ENCODE peak calls at places on chromosome 16, in six cellular contexts. One of them, this sample, is unnamed.

GRCh38 chr16:27429981-27430441 is 28.0 kb downstream of the IL21R start:
- DNase-seq in pancreas: no peak
- DNase-seq in endothelial cell: peak
- DNase-seq in CD8-positive, alpha-beta T cell: no peak
- DNase-seq in heart left ventricle: no peak
- DNase-seq in Calu3: no peak
- DNase-seq in this sample: no peak

GRCh38 chr16:51881731-51882130 is 665.2 kb downstream of the TOX3 start:
- DNase-seq in pancreas: no peak
- DNase-seq in endothelial cell: no peak
- DNase-seq in CD8-positive, alpha-beta T cell: no peak
- DNase-seq in heart left ventricle: no peak
- DNase-seq in Calu3: no peak
- DNase-seq in this sample: no peak

GRCh38 chr16:56370836-56371235 is 54.5 kb downstream of the AMFR start:
- DNase-seq in pancreas: peak
- DNase-seq in endothelial cell: no peak
- DNase-seq in CD8-positive, alpha-beta T cell: no peak
- DNase-seq in heart left ventricle: no peak
- DNase-seq in Calu3: peak
- DNase-seq in this sample: no peak

GRCh38 chr16:4272114-4272954 is 489 bp downstream of the TFAP4 start:
- DNase-seq in pancreas: peak
- DNase-seq in endothelial cell: peak
- DNase-seq in CD8-positive, alpha-beta T cell: no peak
- DNase-seq in heart left ventricle: peak
- DNase-seq in Calu3: peak
- DNase-seq in this sample: peak

GRCh38 chr16:1614226-1615102 is 2.3 kb downstream of the CRAMP1 start:
- DNase-seq in pancreas: no peak
- DNase-seq in endothelial cell: peak
- DNase-seq in CD8-positive, alpha-beta T cell: no peak
- DNase-seq in heart left ventricle: peak
- DNase-seq in Calu3: peak
- DNase-seq in this sample: peak

GRCh38 chr16:72927199-72928088 is 120.5 kb downstream of the ZFHX3 start:
- DNase-seq in pancreas: no peak
- DNase-seq in endothelial cell: no peak
- DNase-seq in CD8-positive, alpha-beta T cell: no peak
- DNase-seq in heart left ventricle: no peak
- DNase-seq in Calu3: peak
- DNase-seq in this sample: no peak

GRCh38 chr16:67260426-67261063 is 11.8 kb downstream of the SLC9A5 start:
- DNase-seq in pancreas: no peak
- DNase-seq in endothelial cell: no peak
- DNase-seq in CD8-positive, alpha-beta T cell: no peak
- DNase-seq in heart left ventricle: peak
- DNase-seq in Calu3: peak
- DNase-seq in this sample: no peak

GRCh38 chr16:54208262-54208661 is 78.3 kb downstream of the IRX3 start:
- DNase-seq in pancreas: no peak
- DNase-seq in endothelial cell: no peak
- DNase-seq in CD8-positive, alpha-beta T cell: no peak
- DNase-seq in heart left ventricle: no peak
- DNase-seq in Calu3: no peak
- DNase-seq in this sample: no peak

GRCh38 chr16:73714976-73715375 is 581.6 kb upstream of the PSMD7 start:
- DNase-seq in pancreas: no peak
- DNase-seq in endothelial cell: no peak
- DNase-seq in CD8-positive, alpha-beta T cell: no peak
- DNase-seq in heart left ventricle: no peak
- DNase-seq in Calu3: no peak
- DNase-seq in this sample: no peak

GRCh38 chr16:5007256-5007655 is 26.5 kb downstream of the NAGPA start:
- DNase-seq in pancreas: no peak
- DNase-seq in endothelial cell: no peak
- DNase-seq in CD8-positive, alpha-beta T cell: no peak
- DNase-seq in heart left ventricle: no peak
- DNase-seq in Calu3: no peak
- DNase-seq in this sample: no peak

GRCh38 chr16:74601131-74601871 is 5.6 kb downstream of the GLG1 start:
- DNase-seq in pancreas: no peak
- DNase-seq in endothelial cell: no peak
- DNase-seq in CD8-positive, alpha-beta T cell: peak
- DNase-seq in heart left ventricle: no peak
- DNase-seq in Calu3: peak
- DNase-seq in this sample: no peak

GRCh38 chr16:22219389-22220075 is 13.5 kb downstream of the EEF2K start:
- DNase-seq in pancreas: no peak
- DNase-seq in endothelial cell: no peak
- DNase-seq in CD8-positive, alpha-beta T cell: no peak
- DNase-seq in heart left ventricle: no peak
- DNase-seq in Calu3: no peak
- DNase-seq in this sample: no peak

GRCh38 chr16:3854740-3855139 is 25.8 kb downstream of the CREBBP start:
- DNase-seq in pancreas: no peak
- DNase-seq in endothelial cell: no peak
- DNase-seq in CD8-positive, alpha-beta T cell: no peak
- DNase-seq in heart left ventricle: no peak
- DNase-seq in Calu3: no peak
- DNase-seq in this sample: no peak

GRCh38 chr16:73082608-73083007 is 34.7 kb upstream of the ZFHX3 start:
- DNase-seq in pancreas: no peak
- DNase-seq in endothelial cell: no peak
- DNase-seq in CD8-positive, alpha-beta T cell: no peak
- DNase-seq in heart left ventricle: no peak
- DNase-seq in Calu3: no peak
- DNase-seq in this sample: no peak

GRCh38 chr16:19715566-19715965 is 2.5 kb downstream of the KNOP1 start:
- DNase-seq in pancreas: no peak
- DNase-seq in endothelial cell: no peak
- DNase-seq in CD8-positive, alpha-beta T cell: no peak
- DNase-seq in heart left ventricle: no peak
- DNase-seq in Calu3: no peak
- DNase-seq in this sample: no peak

GRCh38 chr16:48498761-48499600 is 111.0 kb downstream of the N4BP1 start:
- DNase-seq in pancreas: peak
- DNase-seq in endothelial cell: no peak
- DNase-seq in CD8-positive, alpha-beta T cell: no peak
- DNase-seq in heart left ventricle: peak
- DNase-seq in Calu3: peak
- DNase-seq in this sample: no peak

GRCh38 chr16:8919089-8919933 is 37.2 kb downstream of the LITAFD start:
- DNase-seq in pancreas: no peak
- DNase-seq in endothelial cell: no peak
- DNase-seq in CD8-positive, alpha-beta T cell: no peak
- DNase-seq in heart left ventricle: no peak
- DNase-seq in Calu3: no peak
- DNase-seq in this sample: no peak

GRCh38 chr16:14475370-14476139 is 154.5 kb downstream of the PARN start:
- DNase-seq in pancreas: peak
- DNase-seq in endothelial cell: no peak
- DNase-seq in CD8-positive, alpha-beta T cell: no peak
- DNase-seq in heart left ventricle: no peak
- DNase-seq in Calu3: peak
- DNase-seq in this sample: no peak

GRCh38 chr16:68700120-68700519 is 37.0 kb upstream of the CDH1 start:
- DNase-seq in pancreas: no peak
- DNase-seq in endothelial cell: no peak
- DNase-seq in CD8-positive, alpha-beta T cell: no peak
- DNase-seq in heart left ventricle: no peak
- DNase-seq in Calu3: no peak
- DNase-seq in this sample: no peak

GRCh38 chr16:1471569-1472194 is 3.1 kb downstream of the CLCN7 start:
- DNase-seq in pancreas: no peak
- DNase-seq in endothelial cell: no peak
- DNase-seq in CD8-positive, alpha-beta T cell: no peak
- DNase-seq in heart left ventricle: no peak
- DNase-seq in Calu3: no peak
- DNase-seq in this sample: no peak

GRCh38 chr16:12082207-12082606 is 105.7 kb downstream of the SNX29 start:
- DNase-seq in pancreas: no peak
- DNase-seq in endothelial cell: no peak
- DNase-seq in CD8-positive, alpha-beta T cell: no peak
- DNase-seq in heart left ventricle: no peak
- DNase-seq in Calu3: no peak
- DNase-seq in this sample: no peak

GRCh38 chr16:87927195-87927562 is 9.2 kb downstream of the CA5A start:
- DNase-seq in pancreas: no peak
- DNase-seq in endothelial cell: no peak
- DNase-seq in CD8-positive, alpha-beta T cell: no peak
- DNase-seq in heart left ventricle: no peak
- DNase-seq in Calu3: no peak
- DNase-seq in this sample: no peak

GRCh38 chr16:87933140-87933495 is 3.2 kb downstream of the CA5A start:
- DNase-seq in pancreas: no peak
- DNase-seq in endothelial cell: no peak
- DNase-seq in CD8-positive, alpha-beta T cell: no peak
- DNase-seq in heart left ventricle: no peak
- DNase-seq in Calu3: no peak
- DNase-seq in this sample: no peak

GRCh38 chr16:87931504-87931903 is 4.8 kb downstream of the CA5A start:
- DNase-seq in pancreas: no peak
- DNase-seq in endothelial cell: no peak
- DNase-seq in CD8-positive, alpha-beta T cell: no peak
- DNase-seq in heart left ventricle: no peak
- DNase-seq in Calu3: no peak
- DNase-seq in this sample: no peak

GRCh38 chr16:87929986-87930385 is 6.3 kb downstream of the CA5A start:
- DNase-seq in pancreas: no peak
- DNase-seq in endothelial cell: no peak
- DNase-seq in CD8-positive, alpha-beta T cell: no peak
- DNase-seq in heart left ventricle: no peak
- DNase-seq in Calu3: no peak
- DNase-seq in this sample: no peak

DNA sequence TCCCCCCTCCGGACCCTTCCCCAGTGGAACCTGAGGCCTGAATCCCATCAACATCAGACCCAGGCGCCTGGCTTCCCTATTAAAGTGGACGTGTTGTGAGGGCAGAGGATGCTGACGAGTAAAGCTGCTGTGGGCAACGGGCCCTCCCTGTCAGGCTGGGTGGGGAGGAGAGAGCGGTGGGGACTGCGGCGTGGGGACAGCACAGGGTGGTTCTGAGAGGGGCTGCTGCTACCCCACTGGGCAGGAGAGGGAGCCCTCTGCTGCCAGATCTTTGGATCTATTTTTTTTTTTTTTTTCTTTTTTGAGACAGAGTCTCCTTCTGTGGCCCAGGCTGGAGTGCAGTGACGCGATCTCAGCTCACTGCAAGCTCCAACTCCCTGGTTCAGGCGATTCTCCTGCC is 5.9 kb downstream of the CA5A start:
- DNase-seq in pancreas: no peak
- DNase-seq in endothelial cell: no peak
- DNase-seq in CD8-positive, alpha-beta T cell: no peak
- DNase-seq in heart left ventricle: no peak
- DNase-seq in Calu3: peak
- DNase-seq in this sample: no peak
- TF ChIP-seq CTCF in pancreas: no peak
- TF ChIP-seq CTCF in endothelial cell: no peak
- TF ChIP-seq CTCF in CD8-positive, alpha-beta T cell: no peak
- TF ChIP-seq CTCF in heart left ventricle: no peak
- TF ChIP-seq CTCF in Calu3: peak
- TF ChIP-seq CTCF in this sample: peak

DNA sequence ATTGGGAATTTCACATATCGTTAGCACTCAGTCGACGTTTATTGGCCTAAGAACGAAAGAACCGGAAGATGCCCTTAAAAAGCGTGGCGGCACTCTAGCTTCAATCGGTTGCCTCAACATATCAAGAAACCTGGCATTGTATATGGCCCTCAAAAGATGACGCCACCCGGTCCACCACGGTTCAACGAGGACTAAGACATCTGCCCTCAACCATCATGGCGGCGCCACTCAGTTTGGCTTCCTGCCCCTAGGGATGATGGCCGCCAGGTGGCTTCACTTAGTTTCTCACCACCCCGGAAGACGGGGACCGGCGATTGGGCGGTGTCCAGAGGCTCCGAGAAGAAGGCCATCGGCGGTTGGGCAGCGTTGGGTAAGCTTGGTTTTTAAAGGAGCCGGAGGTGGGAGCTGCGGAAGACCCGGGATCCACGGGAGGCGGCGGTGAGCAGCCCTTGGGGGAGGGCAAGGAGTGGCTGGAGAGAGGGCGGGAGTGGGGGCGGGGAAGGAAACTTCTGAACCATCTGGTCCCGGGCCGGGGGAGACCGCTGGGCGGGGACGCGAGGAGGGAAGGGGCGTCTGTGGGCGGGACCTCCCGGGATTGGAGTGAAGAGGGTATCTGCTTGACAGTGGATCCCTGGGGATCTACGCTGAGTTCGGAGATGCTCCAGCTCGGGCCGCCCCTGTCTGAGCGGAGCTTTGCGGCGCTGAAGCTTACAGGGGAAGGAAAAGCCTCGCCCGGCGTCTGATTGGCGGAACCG is at the start of gene PRR14:
- DNase-seq in pancreas: peak
- DNase-seq in endothelial cell: peak
- DNase-seq in CD8-positive, alpha-beta T cell: peak
- DNase-seq in heart left ventricle: peak
- DNase-seq in Calu3: peak
- DNase-seq in this sample: peak
- TF ChIP-seq CTCF in pancreas: peak
- TF ChIP-seq CTCF in endothelial cell: peak
- TF ChIP-seq CTCF in CD8-positive, alpha-beta T cell: no peak
- TF ChIP-seq CTCF in heart left ventricle: peak
- TF ChIP-seq CTCF in Calu3: peak
- TF ChIP-seq CTCF in this sample: peak

GRCh38 chr16:57863434-57864160 is 61.3 kb upstream of the KIFC3 start:
- DNase-seq in pancreas: peak
- DNase-seq in endothelial cell: peak
- DNase-seq in CD8-positive, alpha-beta T cell: no peak
- DNase-seq in heart left ventricle: peak
- DNase-seq in Calu3: peak
- DNase-seq in this sample: peak

GRCh38 chr16:57862698-57863433 is 60.6 kb upstream of the KIFC3 start:
- DNase-seq in pancreas: no peak
- DNase-seq in endothelial cell: no peak
- DNase-seq in CD8-positive, alpha-beta T cell: no peak
- DNase-seq in heart left ventricle: no peak
- DNase-seq in Calu3: no peak
- DNase-seq in this sample: no peak

GRCh38 chr16:57855188-57855587 is 52.9 kb upstream of the KIFC3 start:
- DNase-seq in pancreas: no peak
- DNase-seq in endothelial cell: no peak
- DNase-seq in CD8-positive, alpha-beta T cell: no peak
- DNase-seq in heart left ventricle: no peak
- DNase-seq in Calu3: no peak
- DNase-seq in this sample: no peak

GRCh38 chr16:57858635-57859034 is 56.3 kb upstream of the KIFC3 start:
- DNase-seq in pancreas: no peak
- DNase-seq in endothelial cell: no peak
- DNase-seq in CD8-positive, alpha-beta T cell: no peak
- DNase-seq in heart left ventricle: no peak
- DNase-seq in Calu3: no peak
- DNase-seq in this sample: no peak

GRCh38 chr16:57859331-57859730 is 57.0 kb upstream of the KIFC3 start:
- DNase-seq in pancreas: no peak
- DNase-seq in endothelial cell: peak
- DNase-seq in CD8-positive, alpha-beta T cell: no peak
- DNase-seq in heart left ventricle: no peak
- DNase-seq in Calu3: peak
- DNase-seq in this sample: no peak
- TF ChIP-seq CTCF in pancreas: no peak
- TF ChIP-seq CTCF in endothelial cell: peak
- TF ChIP-seq CTCF in CD8-positive, alpha-beta T cell: no peak
- TF ChIP-seq CTCF in heart left ventricle: no peak
- TF ChIP-seq CTCF in Calu3: no peak
- TF ChIP-seq CTCF in this sample: peak

GRCh38 chr16:50464325-50465290 is 83.6 kb upstream of the NKD1 start:
- DNase-seq in pancreas: no peak
- DNase-seq in endothelial cell: no peak
- DNase-seq in CD8-positive, alpha-beta T cell: no peak
- DNase-seq in heart left ventricle: no peak
- DNase-seq in Calu3: no peak
- DNase-seq in this sample: no peak
- TF ChIP-seq CTCF in pancreas: no peak
- TF ChIP-seq CTCF in endothelial cell: peak
- TF ChIP-seq CTCF in CD8-positive, alpha-beta T cell: no peak
- TF ChIP-seq CTCF in heart left ventricle: no peak
- TF ChIP-seq CTCF in Calu3: peak
- TF ChIP-seq CTCF in this sample: peak